ENCODE peak calls at places on chromosomes 2 and 18, in five cellular contexts. G, Y, P, S and C are unnamed samples.

GRCh38 chr2:9288681-9289338 is 82.2 kb downstream of the ASAP2 start:
- DNase-seq in S (no peak), G (peak; percentile 44), P (no peak), Y (no peak), C (no peak)

GRCh38 chr2:173231042-173231441 is 123.6 kb upstream of the CDCA7 start:
- DNase-seq in G (no peak), P (no peak), Y (peak; percentile 96), S (no peak), C (peak; percentile 49)

GRCh38 chr2:120934891-120935338 is 199.2 kb downstream of the GLI2 start:
- DNase-seq in G (peak; percentile 72), Y (no peak), S (peak; percentile 86), P (no peak), C (no peak)

GRCh38 chr2:80126596-80127189 is 177.9 kb downstream of the LRRTM1 start:
- DNase-seq in S (no peak), P (no peak), G (peak; percentile 39), Y (no peak), C (no peak)

GRCh38 chr2:57291209-57291608 is 755.4 kb upstream of the VRK2 start:
- DNase-seq in Y (no peak), S (no peak), G (no peak), P (no peak), C (no peak)

GRCh38 chr2:146413086-146413610 is 1431.7 kb upstream of the ACVR2A start:
- DNase-seq in P (no peak), G (no peak), Y (no peak), S (no peak), C (no peak)

GRCh38 chr2:37737507-37737906 is 66.1 kb upstream of the CDC42EP3 start:
- DNase-seq in S (no peak), G (peak; percentile 55), Y (no peak), P (no peak), C (no peak)

GRCh38 chr2:169513926-169514325 is 4.4 kb downstream of the KLHL41 start:
- DNase-seq in G (no peak), Y (no peak), P (no peak), S (no peak), C (no peak)

GRCh38 chr18:78601349-78601748 is 378.3 kb upstream of the SALL3 start:
- DNase-seq in S (no peak), Y (no peak), G (no peak), P (no peak), C (no peak)

GRCh38 chr2:95021015-95021399 is 4.5 kb upstream of the MAL start:
- DNase-seq in G (no peak), P (no peak), Y (no peak), S (no peak), C (no peak)

GRCh38 chr2:52936029-52936428 is 831.6 kb upstream of the CHAC2 start:
- DNase-seq in P (no peak), G (no peak), S (no peak), Y (peak; percentile 28), C (no peak)

GRCh38 chr2:139790807-139791206 is 1010.6 kb upstream of the NXPH2 start:
- DNase-seq in G (peak; percentile 62), S (peak; percentile 3), P (no peak), Y (peak; percentile 13), C (no peak)

GRCh38 chr2:12046641-12047040 is 300.2 kb downstream of the LPIN1 start:
- DNase-seq in S (peak; percentile 54), G (peak; percentile 55), Y (no peak), P (no peak), C (no peak)

GRCh38 chr2:221629478-221629877 is 57.4 kb upstream of the EPHA4 start:
- DNase-seq in Y (no peak), G (peak; percentile 42), P (no peak), S (peak; percentile 19), C (no peak)